ENCODE peak calls at places on chromosomes 6 and 20, in nine cellular contexts. Z, B, Q, S, T, A, D, N and H are unnamed samples. For H3K9me3 and H3K27me3, the result is how much of the 10 kb centered on the place peaks cover.

GRCh38 chr6:14736231-14736953 is 509.5 kb upstream of the JARID2 start:
- DNase-seq in T (no peak), D (no peak), B (no peak), Q (no peak), S (no peak), N (no peak), Z (no peak), A (no peak), H (no peak)

GRCh38 chr20:38787870-38788269 is 17.6 kb upstream of the PPP1R16B start:
- DNase-seq in B (no peak), Z (no peak), D (no peak), N (no peak), T (no peak), S (no peak), Q (no peak), A (no peak), H (no peak)

GRCh38 chr6:159540152-159540551 is 152.9 kb downstream of the SOD2 start:
- DNase-seq in T (peak), Z (peak), D (no peak), S (no peak), B (no peak), A (no peak), Q (peak), N (no peak), H (no peak)

GRCh38 chr20:19565721-19566120 is 192.3 kb upstream of the RIN2 start:
- DNase-seq in B (no peak), Z (no peak), A (no peak), N (no peak), T (no peak), S (no peak), D (no peak), Q (no peak), H (no peak)

GRCh38 chr20:51050636-51051035 is 27.7 kb upstream of the KCNG1 start:
- DNase-seq in T (no peak), B (no peak), S (no peak), N (no peak), Q (no peak), A (no peak), D (no peak), Z (no peak), H (no peak)

GRCh38 chr6:42618686-42619085 is 54.9 kb downstream of the UBR2 start:
- DNase-seq in A (no peak), Q (no peak), D (no peak), T (no peak), Z (no peak), N (no peak), B (no peak), S (no peak), H (peak)

GRCh38 chr20:49310695-49311094 is 32.8 kb upstream of the ZNFX1 start:
- DNase-seq in B (no peak), Z (no peak), T (no peak), A (no peak), S (no peak), N (no peak), D (no peak), Q (no peak), H (no peak)

GRCh38 chr6:36131517-36132220 is 1.4 kb downstream of the MAPK13 start:
- DNase-seq in N (peak), B (peak), D (no peak), Q (peak), T (peak), S (no peak), A (no peak), Z (peak), H (peak)

GRCh38 chr20:3543901-3544507 is 73.2 kb downstream of the ATRN start:
- DNase-seq in A (no peak), Z (no peak), B (no peak), T (no peak), S (no peak), D (no peak), Q (peak), N (no peak), H (no peak)

GRCh38 chr6:151389640-151390275 is 1.6 kb downstream of the ZBTB2 start:
- DNase-seq in D (peak), A (no peak), T (peak), Z (peak), Q (peak), N (peak), S (no peak), B (peak), H (peak)

GRCh38 chr20:43238833-43239232 is 49.1 kb upstream of the PTPRT start:
- DNase-seq in T (no peak), N (no peak), Z (peak), S (no peak), B (no peak), D (no peak), Q (peak), A (no peak), H (no peak)

GRCh38 chr20:24118781-24119175 is 130.2 kb upstream of the GGTLC1 start:
- DNase-seq in B (no peak), N (no peak), Z (no peak), T (no peak), Q (no peak), S (no peak), D (no peak), A (no peak), H (peak)

GRCh38 chr6:26286168-26286854 is 78.7 kb upstream of the BTN3A2 start:
- DNase-seq in A (no peak), T (peak), B (peak), Z (peak), S (no peak), N (peak), Q (peak), D (peak), H (no peak)

GRCh38 chr20:60254901-60255411 is 296.7 kb downstream of the CDH26 start:
- DNase-seq in A (no peak), Q (no peak), D (peak), T (no peak), S (no peak), Z (no peak), N (no peak), B (peak), H (peak)

GRCh38 chr6:137883400-137883888 is 16.4 kb downstream of the TNFAIP3 start:
- DNase-seq in S (no peak), N (no peak), T (no peak), Z (no peak), Q (no peak), B (no peak), D (no peak), A (no peak), H (no peak)

GRCh38 chr20:34363062-34364012 is at the start of gene ITCH:
- DNase-seq in N (peak), D (peak), A (peak), Z (peak), B (peak), T (peak), S (no peak), Q (peak), H (peak)

GRCh38 chr6:85983032-85983659 is 340.5 kb upstream of the SYNCRIP start:
- DNase-seq in D (no peak), S (no peak), B (no peak), A (no peak), Q (no peak), T (no peak), Z (no peak), N (no peak), H (no peak)

GRCh38 chr6:137452331-137452894 is 41.8 kb downstream of the OLIG3 start:
- DNase-seq in T (no peak), S (no peak), D (peak), Q (no peak), Z (no peak), A (no peak), N (no peak), B (no peak), H (peak)

GRCh38 chr20:30610751-30611150 is 646.7 kb upstream of the DEFB115 start:
- DNase-seq in N (no peak), B (no peak), T (no peak), A (no peak), Q (no peak), Z (no peak), S (no peak), D (no peak), H (no peak)
- H3K9me3 ChIP-seq in N (under half), B (under half), T (under half), A (under half), Q (under half), Z (under half), S (under half), D (under half), H (under half)

GRCh38 chr6:8672882-8673281 is 237.5 kb upstream of the SLC35B3 start:
- DNase-seq in N (no peak), A (no peak), D (no peak), Z (no peak), Q (no peak), T (no peak), B (no peak), S (no peak), H (no peak)

GRCh38 chr6:8674088-8674487 is 238.7 kb upstream of the SLC35B3 start:
- DNase-seq in S (no peak), Q (no peak), D (no peak), N (no peak), A (no peak), Z (no peak), T (no peak), B (no peak), H (no peak)

DNA sequence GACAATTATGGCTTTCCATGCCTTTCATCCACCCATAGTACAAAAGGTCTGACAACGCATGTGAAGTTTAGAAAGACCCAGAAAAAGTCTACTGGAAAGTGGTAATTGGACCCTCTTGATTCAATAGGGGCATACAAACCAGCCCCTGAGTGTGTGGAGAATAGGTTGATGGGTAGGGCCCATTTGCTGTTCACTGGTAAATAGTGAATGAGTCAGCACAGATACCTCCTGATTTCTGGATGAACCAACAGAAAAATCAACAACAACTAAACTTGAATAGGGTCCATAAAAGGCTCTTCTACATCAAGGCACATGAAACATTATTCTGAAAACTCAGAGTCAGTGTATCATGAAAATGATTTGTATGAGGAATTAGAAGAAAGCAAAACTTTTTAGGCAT is 235.4 kb upstream of the SLC35B3 start:
- DNase-seq in B (no peak), Z (no peak), D (no peak), S (no peak), T (no peak), N (no peak), A (no peak), Q (no peak), H (no peak)
- H3K27me3 ChIP-seq in B (under half), Z (under half), D (under half), S (under half), T (under half), N (under half), A (under half), Q (under half), H (under half)

GRCh38 chr6:1622220-1622841 is 12.6 kb downstream of the FOXC1 start:
- DNase-seq in Q (no peak), A (no peak), B (no peak), N (no peak), T (no peak), S (no peak), Z (no peak), D (peak), H (no peak)

GRCh38 chr6:1622851-1623768 is 13.4 kb downstream of the FOXC1 start:
- DNase-seq in T (no peak), B (no peak), D (no peak), N (no peak), A (no peak), S (no peak), Z (no peak), Q (no peak), H (no peak)

GRCh38 chr6:1624848-1625341 is 15.2 kb downstream of the FOXC1 start:
- DNase-seq in D (peak), S (no peak), Q (peak), B (peak), N (no peak), Z (no peak), T (no peak), A (no peak), H (peak)

GRCh38 chr6:1624071-1624847 is 14.5 kb downstream of the FOXC1 start:
- DNase-seq in N (no peak), D (no peak), A (no peak), T (no peak), S (no peak), Z (no peak), B (no peak), Q (peak), H (peak)

GRCh38 chr6:1623769-1624070 is 14.0 kb downstream of the FOXC1 start:
- DNase-seq in Z (no peak), A (no peak), T (no peak), S (no peak), Q (no peak), N (no peak), D (no peak), B (no peak), H (no peak)
- H3K4me3 ChIP-seq in Z (no peak), A (no peak), T (no peak), S (peak), Q (no peak), N (no peak), D (peak), B (peak), H (no peak)

GRCh38 chr6:22466665-22467064 is 102.7 kb upstream of the HDGFL1 start:
- DNase-seq in T (no peak), A (no peak), B (peak), D (no peak), Q (no peak), S (no peak), Z (no peak), N (no peak), H (no peak)

GRCh38 chr6:22471369-22471690 is 98.0 kb upstream of the HDGFL1 start:
- DNase-seq in S (no peak), D (no peak), A (no peak), T (no peak), B (no peak), Z (no peak), N (no peak), Q (no peak), H (no peak)

GRCh38 chr6:22468566-22468965 is 100.8 kb upstream of the HDGFL1 start:
- DNase-seq in B (no peak), T (no peak), Z (no peak), A (no peak), Q (no peak), S (no peak), D (no peak), N (no peak), H (no peak)

GRCh38 chr6:22470454-22471368 is 98.7 kb upstream of the HDGFL1 start:
- DNase-seq in S (no peak), D (peak), A (peak), T (peak), B (peak), Q (peak), N (no peak), Z (no peak), H (peak)

DNA sequence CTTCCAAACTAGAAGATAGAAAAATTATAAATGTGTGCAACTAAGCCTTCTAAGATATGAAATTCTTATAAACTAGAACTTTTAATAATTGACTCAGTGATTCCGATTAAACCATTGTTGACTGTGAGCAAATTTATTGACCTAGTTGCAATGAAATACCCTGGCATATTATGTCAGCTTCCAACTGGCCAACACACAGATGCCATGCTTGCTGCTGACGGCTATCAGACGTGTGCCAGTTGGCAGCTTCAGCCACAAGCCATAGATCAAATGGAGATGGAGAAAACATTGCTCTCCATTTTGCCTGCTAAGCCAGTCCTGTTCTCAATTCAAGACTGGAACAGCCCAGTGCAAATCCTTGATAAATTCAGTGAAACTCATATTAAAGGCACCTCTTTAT is 101.7 kb upstream of the HDGFL1 start:
- DNase-seq in Z (no peak), Q (no peak), T (no peak), S (no peak), D (no peak), A (no peak), B (no peak), N (no peak), H (no peak)
- H3K9me3 ChIP-seq in Z (under half), Q (under half), T (under half), S (under half), D (under half), A (under half), B (under half), N (under half), H (under half)

GRCh38 chr6:39003488-39003887 is 45.1 kb upstream of the GLP1R start:
- DNase-seq in S (no peak), T (no peak), B (no peak), A (no peak), Z (no peak), Q (no peak), N (no peak), D (no peak), H (no peak)
- H3K27me3 ChIP-seq in S (under half), T (under half), B (under half), A (under half), Z (under half), Q (under half), N (under half), D (under half), H (half or more)

DNA sequence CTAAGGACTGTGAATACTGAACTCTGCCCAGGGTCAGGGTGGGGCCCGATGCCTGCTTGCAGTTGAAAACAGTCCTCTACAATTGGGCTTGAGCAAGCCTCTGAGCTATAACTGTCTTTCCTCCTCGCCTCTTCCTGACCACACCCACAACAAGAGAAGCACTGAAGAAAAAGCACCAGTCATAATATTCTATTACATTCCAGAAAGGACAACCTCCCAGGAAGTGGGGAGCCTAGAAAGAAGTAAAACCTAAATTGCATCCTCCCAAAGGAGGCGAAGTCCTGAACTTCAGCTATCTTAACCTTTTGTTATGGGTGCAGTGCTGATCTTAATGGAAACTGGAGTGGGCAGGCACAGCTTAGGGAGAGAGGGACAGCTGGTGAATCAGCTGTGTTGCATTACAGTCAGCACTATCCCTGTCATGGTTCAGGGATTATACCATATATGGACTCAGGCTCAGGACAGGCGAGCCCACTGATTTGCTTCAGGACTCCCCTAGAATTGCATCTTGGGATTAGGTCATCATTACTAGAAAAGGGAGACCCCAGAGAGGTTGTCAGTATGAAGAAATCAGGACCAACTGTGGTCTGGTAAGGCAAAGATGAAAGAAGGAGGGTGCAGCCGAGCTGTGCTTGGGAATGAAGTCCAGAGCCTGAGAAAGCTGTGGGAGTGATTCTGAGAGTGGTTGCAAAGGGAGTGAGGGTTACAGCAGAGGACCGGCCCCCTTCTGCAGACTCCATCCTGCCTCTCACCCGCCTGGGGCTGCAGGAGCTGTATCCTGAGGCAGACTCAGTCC is 18.3 kb upstream of the TRAM2 start:
- DNase-seq in D (peak), B (peak), N (peak), Z (no peak), Q (peak), A (no peak), S (peak), T (peak), H (peak)
- H3K4me3 ChIP-seq in D (no peak), B (no peak), N (no peak), Z (no peak), Q (no peak), A (no peak), S (peak), T (peak), H (no peak)

DNA sequence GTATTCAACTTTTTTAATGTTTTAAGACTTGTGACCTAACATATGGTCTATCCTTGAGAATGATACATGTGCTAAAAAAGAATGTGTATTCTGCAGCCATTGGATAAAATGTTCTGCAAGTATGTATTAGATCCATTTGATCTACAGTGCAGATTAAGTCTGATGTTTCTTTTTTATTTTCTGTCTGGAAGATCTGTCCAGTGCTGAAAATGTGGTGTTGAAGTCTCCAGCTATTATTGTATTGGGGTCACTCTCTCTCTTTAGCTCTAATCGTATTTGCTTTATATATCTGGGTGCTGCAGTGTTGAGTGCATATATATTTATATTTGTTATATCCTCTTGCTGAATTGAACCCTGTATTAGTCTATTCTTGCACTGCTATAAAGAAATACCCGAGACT is 44.2 kb upstream of the TRIM39 start:
- DNase-seq in Z (no peak), S (no peak), A (no peak), B (no peak), Q (no peak), T (no peak), N (no peak), D (no peak), H (no peak)
- H3K9me3 ChIP-seq in Z (under half), S (half or more), A (under half), B (under half), Q (half or more), T (under half), N (under half), D (under half), H (under half)

GRCh38 chr20:35436175-35436568 is 1.9 kb downstream of the GDF5 start:
- DNase-seq in Z (no peak), B (no peak), S (no peak), A (no peak), N (no peak), D (no peak), T (no peak), Q (no peak), H (no peak)

GRCh38 chr20:35432430-35432735 is 5.6 kb downstream of the GDF5 start:
- DNase-seq in Z (no peak), S (no peak), Q (no peak), T (no peak), D (no peak), B (no peak), N (no peak), A (no peak), H (peak)

GRCh38 chr20:35431621-35432429 is 6.2 kb downstream of the GDF5 start:
- DNase-seq in Z (no peak), T (peak), N (no peak), Q (no peak), A (no peak), S (no peak), B (no peak), D (no peak), H (no peak)

GRCh38 chr20:35433337-35433736 is 4.7 kb downstream of the GDF5 start:
- DNase-seq in N (no peak), S (no peak), B (no peak), D (no peak), A (no peak), Q (no peak), T (no peak), Z (no peak), H (no peak)

GRCh38 chr20:35434085-35435005 is 3.7 kb downstream of the GDF5 start:
- DNase-seq in Q (no peak), T (no peak), B (no peak), Z (no peak), A (no peak), D (no peak), S (no peak), N (no peak), H (no peak)
- H3K27me3 ChIP-seq in Q (under half), T (under half), B (under half), Z (under half), A (under half), D (under half), S (under half), N (under half), H (under half)

GRCh38 chr20:63854069-63854765 is 7.1 kb upstream of the ABHD16B start:
- DNase-seq in D (peak), T (peak), S (no peak), Z (no peak), A (no peak), N (no peak), Q (no peak), B (no peak), H (no peak)
- H3K4me3 ChIP-seq in D (no peak), T (peak), S (no peak), Z (no peak), A (no peak), N (no peak), Q (no peak), B (no peak), H (no peak)

GRCh38 chr6:168282985-168283685 is 36.4 kb downstream of the DACT2 start:
- DNase-seq in Q (no peak), T (no peak), D (no peak), Z (no peak), A (no peak), B (no peak), N (peak), S (no peak), H (no peak)
- H3K9me3 ChIP-seq in Q (under half), T (under half), D (under half), Z (under half), A (under half), B (under half), N (under half), S (under half), H (under half)